ENCODE peak calls at places on chromosomes 7 and 10, in eight cellular contexts. O, V, P, Y, X, U, G and K are unnamed samples.

GRCh38 chr10:15660990-15661389 is 58.7 kb downstream of the ITGA8 start:
- DNase-seq in G (no peak), Y (no peak), X (no peak), P (no peak), V (no peak), O (no peak), U (no peak), K (no peak)

GRCh38 chr7:36639826-36640225 is 84.5 kb downstream of the AOAH start:
- DNase-seq in U (no peak), O (no peak), X (no peak), Y (peak; percentile 42), V (no peak), P (no peak), G (peak; percentile 4), K (no peak)

GRCh38 chr10:15472431-15473400 is 101.6 kb upstream of the FAM171A1 start:
- DNase-seq in G (no peak), P (no peak), V (no peak), X (no peak), O (no peak), U (no peak), Y (no peak), K (no peak)

GRCh38 chr7:32204361-32205018 is 134.3 kb upstream of the PDE1C start:
- DNase-seq in O (peak; percentile 6), Y (peak; percentile 7), P (peak; percentile 59), U (no peak), V (peak; percentile 41), X (peak; percentile 38), G (no peak), K (peak; percentile 80)

GRCh38 chr10:84329986-84330651 is 1.7 kb downstream of the CCSER2 start:
- DNase-seq in Y (no peak), X (no peak), U (peak; percentile 9), P (no peak), G (peak; percentile 37), V (no peak), O (no peak), K (no peak)

GRCh38 chr7:80807166-80807900 is 111.5 kb downstream of the SEMA3C start:
- DNase-seq in G (no peak), X (no peak), P (no peak), U (no peak), V (no peak), O (no peak), Y (no peak), K (no peak)

GRCh38 chr7:70299447-70299807 is 701.2 kb downstream of the AUTS2 start:
- DNase-seq in G (no peak), O (no peak), Y (no peak), V (no peak), P (no peak), U (no peak), X (no peak), K (no peak)

GRCh38 chr10:95794195-95794594 is 38.2 kb downstream of the ENTPD1 start:
- DNase-seq in G (no peak), U (no peak), X (no peak), O (no peak), V (no peak), P (no peak), Y (no peak), K (no peak)

GRCh38 chr7:133805426-133805825 is 321.7 kb upstream of the LRGUK start:
- DNase-seq in O (no peak), P (no peak), V (no peak), G (no peak), U (no peak), X (no peak), Y (no peak), K (no peak)

GRCh38 chr10:85619832-85620231 is 746.8 kb downstream of the GRID1 start:
- DNase-seq in Y (no peak), O (no peak), P (no peak), X (no peak), U (no peak), V (no peak), G (no peak), K (no peak)

GRCh38 chr7:156666368-156667109 is 26.0 kb downstream of the RNF32 start:
- DNase-seq in Y (no peak), U (no peak), G (no peak), O (no peak), P (no peak), X (no peak), V (no peak), K (no peak)

GRCh38 chr7:13185139-13185538 is 497.7 kb downstream of the ARL4A start:
- DNase-seq in O (no peak), Y (no peak), V (no peak), P (no peak), X (no peak), U (no peak), G (no peak), K (no peak)

GRCh38 chr7:5296627-5297226 is 14.0 kb downstream of the SLC29A4 start:
- DNase-seq in P (peak; percentile 32), U (peak; percentile 66), V (no peak), X (no peak), Y (peak; percentile 66), G (peak; percentile 68), O (peak; percentile 69), K (peak; percentile 67)

GRCh38 chr10:110268931-110269640 is 35.6 kb downstream of the SMNDC1 start:
- DNase-seq in O (no peak), P (no peak), X (no peak), Y (no peak), G (no peak), U (no peak), V (no peak), K (no peak)

GRCh38 chr10:24950439-24950838 is 2.0 kb downstream of the PRTFDC1 start:
- DNase-seq in Y (no peak), X (no peak), P (no peak), G (no peak), U (no peak), V (no peak), O (no peak), K (no peak)

GRCh38 chr10:14545827-14546226 is 215.1 kb upstream of the FRMD4A start:
- DNase-seq in P (no peak), Y (no peak), V (no peak), U (no peak), X (no peak), O (peak; percentile 40), G (no peak), K (no peak)

GRCh38 chr7:44959433-44959951 is 19.3 kb downstream of the MYO1G start:
- DNase-seq in O (no peak), U (peak; percentile 37), Y (peak; percentile 65), G (peak; percentile 49), V (no peak), X (no peak), P (no peak), K (no peak)

GRCh38 chr7:69656890-69657289 is 58.6 kb downstream of the AUTS2 start:
- DNase-seq in P (no peak), U (no peak), O (no peak), G (no peak), V (no peak), Y (no peak), X (peak; percentile 37), K (peak; percentile 26)

GRCh38 chr10:2949948-2950354 is 117.4 kb upstream of the PFKP start:
- DNase-seq in X (no peak), G (no peak), O (no peak), Y (peak; percentile 78), V (peak; percentile 45), P (no peak), U (no peak), K (no peak)

GRCh38 chr10:122033224-122033926 is 44.4 kb downstream of the TACC2 start:
- DNase-seq in Y (no peak), U (no peak), G (no peak), P (no peak), X (no peak), V (no peak), O (no peak), K (no peak)

GRCh38 chr10:119616879-119617580 is 20.3 kb upstream of the TIAL1 start:
- DNase-seq in O (no peak), V (no peak), X (peak; percentile 18), G (no peak), U (no peak), P (no peak), Y (peak; percentile 21), K (no peak)

GRCh38 chr7:140698477-140698876 is 2.0 kb downstream of the NDUFB2 start:
- DNase-seq in V (no peak), X (no peak), G (no peak), U (no peak), Y (no peak), O (no peak), P (no peak), K (no peak)

GRCh38 chr7:105652359-105652993 is 71.2 kb upstream of the EFCAB10 start:
- DNase-seq in Y (peak; percentile 69), G (peak; percentile 19), X (peak; percentile 77), V (no peak), P (peak; percentile 87), O (peak; percentile 71), U (peak; percentile 59), K (peak; percentile 89)